ENCODE peak calls at places on chromosomes 11 and 22, in nine cellular contexts. T is upper lobe of right lung; C is pancreas; S is astrocyte of the cerebellum; Z is PC-9; M is GM04503; E is HepG2; U is CD4-positive, CD25-positive, alpha-beta regulatory T cell; B is left colon. Q is an unnamed sample.

GRCh38 chr11:130582176-130582575 is 133.7 kb downstream of the ADAMTS15 start:
- DNase-seq in S (no peak), E (no peak), M (no peak), T (no peak), U (no peak), C (no peak), Z (no peak), B (no peak), Q (no peak)

GRCh38 chr22:41217553-41218157 is 12.5 kb downstream of the L3MBTL2 start:
- DNase-seq in T (peak), E (no peak), U (no peak), B (peak), C (no peak), M (peak), Z (no peak), S (no peak), Q (peak)

GRCh38 chr11:70505331-70505731 is 107.0 kb downstream of the CTTN start:
- DNase-seq in C (no peak), Z (no peak), U (no peak), M (no peak), E (no peak), B (no peak), S (no peak), T (peak), Q (no peak)

GRCh38 chr22:41688365-41689211 is at the start of gene SNU13:
- DNase-seq in C (peak), U (peak), B (peak), Z (peak), E (peak), S (peak), T (peak), M (peak), Q (peak)

GRCh38 chr11:6992457-6993431 is 27.4 kb downstream of the ZNF214 start:
- DNase-seq in E (no peak), T (no peak), U (no peak), B (no peak), C (no peak), S (peak), Z (no peak), M (peak), Q (peak)

GRCh38 chr11:87851234-87851633 is 324.0 kb downstream of the RAB38 start:
- DNase-seq in U (no peak), E (no peak), S (peak), T (no peak), B (no peak), M (peak), C (no peak), Z (no peak), Q (peak)

GRCh38 chr11:45638051-45638450 is 27.4 kb downstream of the CHST1 start:
- DNase-seq in Z (no peak), B (no peak), T (no peak), S (no peak), U (no peak), E (no peak), M (no peak), C (no peak), Q (no peak)

GRCh38 chr11:119065369-119065768 is 2.2 kb upstream of the VPS11 start:
- DNase-seq in E (peak), B (no peak), Z (peak), C (no peak), T (no peak), S (no peak), M (no peak), U (no peak), Q (no peak)

GRCh38 chr11:45982656-45983470 is 60.4 kb downstream of the LARGE2 start:
- DNase-seq in S (peak), C (no peak), M (no peak), U (no peak), Z (no peak), T (no peak), E (no peak), B (no peak), Q (peak)

GRCh38 chr11:58900479-58901420 is 38.5 kb upstream of the GLYATL1 start:
- DNase-seq in Z (peak), E (peak), U (no peak), S (peak), C (peak), M (no peak), B (peak), T (peak), Q (no peak)

GRCh38 chr11:132601863-132602262 is 930.4 kb downstream of the OPCML start:
- DNase-seq in T (no peak), C (no peak), U (no peak), M (no peak), B (no peak), Z (no peak), E (no peak), S (no peak), Q (no peak)

GRCh38 chr11:126113012-126113411 is 50.3 kb upstream of the CDON start:
- DNase-seq in T (no peak), C (no peak), Z (peak), E (no peak), B (no peak), S (no peak), U (no peak), M (no peak), Q (no peak)